ENCODE peak calls at places on chromosomes 13 and 19, in five cellular contexts. C is K562, S is HepG2, H is GM12878, X is H1. G is an unnamed sample.

GRCh38 chr13:22800726-22801401 is 379.9 kb upstream of the SGCG start:
- DNase-seq in H (peak), C (no peak), X (no peak), S (no peak), G (no peak)

GRCh38 chr19:15072930-15073647 is 8.9 kb upstream of the OR1I1 start:
- DNase-seq in X (no peak), S (peak), H (no peak), C (no peak), G (no peak)

GRCh38 chr13:98549728-98550317 is 27.1 kb downstream of the STK24 start:
- DNase-seq in H (no peak), C (no peak), X (no peak), S (no peak), G (no peak)

GRCh38 chr19:4396949-4397783 is 3.2 kb downstream of the SH3GL1 start:
- DNase-seq in S (no peak), X (no peak), H (no peak), C (no peak), G (no peak)

GRCh38 chr19:996051-996838 is 4.0 kb upstream of the GRIN3B start:
- DNase-seq in C (peak), H (no peak), S (no peak), X (no peak), G (peak)

GRCh38 chr13:39281539-39282150 is 243.4 kb downstream of the NHLRC3 start:
- DNase-seq in H (no peak), S (peak), X (no peak), C (no peak), G (no peak)

GRCh38 chr19:3113100-3114017 is 19.2 kb downstream of the GNA11 start:
- DNase-seq in H (no peak), C (no peak), S (no peak), X (no peak), G (no peak)

GRCh38 chr19:35351441-35352176 is 3.9 kb downstream of the FFAR1 start:
- DNase-seq in C (no peak), X (no peak), S (no peak), H (no peak), G (no peak)

GRCh38 chr13:50140742-50141659 is 125.8 kb downstream of the KCNRG start:
- DNase-seq in X (no peak), C (no peak), S (no peak), H (no peak), G (no peak)

GRCh38 chr13:112877496-112877895 is 91.5 kb upstream of the MCF2L start:
- DNase-seq in H (no peak), X (no peak), S (no peak), C (no peak), G (no peak)

GRCh38 chr19:16825312-16826168 is 3.7 kb upstream of the SIN3B start:
- DNase-seq in X (no peak), C (no peak), S (no peak), H (no peak), G (peak)

GRCh38 chr19:30227661-30228112 is 144.5 kb upstream of the ZNF536 start:
- DNase-seq in X (no peak), S (peak), C (peak), H (no peak), G (peak)

GRCh38 chr19:41193420-41194156 is 569 bp downstream of the CYP2S1 start:
- DNase-seq in H (no peak), S (no peak), X (no peak), C (no peak), G (no peak)

GRCh38 chr13:113064534-113065405 is 40.8 kb upstream of the F7 start:
- DNase-seq in X (no peak), H (no peak), S (no peak), C (peak), G (no peak)

GRCh38 chr19:47778954-47779351 is 450 bp downstream of the SELENOW start:
- DNase-seq in S (no peak), H (no peak), C (no peak), X (no peak), G (peak)

GRCh38 chr19:14142262-14143190 is 6.1 kb upstream of the ASF1B start:
- DNase-seq in C (no peak), S (no peak), H (no peak), X (no peak), G (no peak)

GRCh38 chr19:31211088-31211487 is 138.1 kb downstream of the TSHZ3 start:
- DNase-seq in X (no peak), C (no peak), S (no peak), H (no peak), G (no peak)

GRCh38 chr19:37932985-37933953 is 26.3 kb downstream of the SIPA1L3 start:
- DNase-seq in X (no peak), S (peak), C (no peak), H (no peak), G (peak)

GRCh38 chr19:48419158-48419920 is 25.9 kb downstream of the GRIN2D start:
- DNase-seq in X (peak), S (no peak), H (peak), C (peak), G (peak)

GRCh38 chr13:21079761-21080730 is 18.7 kb upstream of the LATS2 start:
- DNase-seq in C (no peak), S (peak), X (no peak), H (no peak), G (no peak)

GRCh38 chr13:25973085-25973484 is 78.7 kb downstream of the SHISA2 start:
- DNase-seq in H (no peak), C (no peak), X (no peak), S (no peak), G (no peak)

GRCh38 chr13:36124236-36124822 is 6.9 kb downstream of the DCLK1 start:
- DNase-seq in H (no peak), X (no peak), C (no peak), S (no peak), G (no peak)

GRCh38 chr19:6887326-6887725 is at the start of gene ADGRE1:
- DNase-seq in H (no peak), S (no peak), C (no peak), X (no peak), G (no peak)

GRCh38 chr19:28465317-28466086 is 747.4 kb downstream of the UQCRFS1 start:
- DNase-seq in H (no peak), X (no peak), S (no peak), C (no peak), G (no peak)

GRCh38 chr19:23002690-23003422 is at the start of gene ZNF728:
- DNase-seq in S (no peak), H (no peak), X (no peak), C (peak), G (peak)

GRCh38 chr13:57629821-57630235 is 1.7 kb upstream of the PCDH17 start:
- DNase-seq in X (peak), C (peak), H (no peak), S (no peak), G (peak)

GRCh38 chr19:42275517-42275916 is 6.5 kb downstream of the CIC start:
- DNase-seq in H (no peak), C (no peak), S (no peak), X (no peak), G (no peak)

GRCh38 chr19:14408641-14409120 is 10.5 kb downstream of the DDX39A start:
- DNase-seq in X (no peak), H (no peak), S (no peak), C (peak), G (no peak)

GRCh38 chr19:5023128-5023571 is 54.2 kb downstream of the KDM4B start:
- DNase-seq in H (no peak), C (no peak), S (no peak), X (no peak), G (no peak)

GRCh38 chr13:35648109-35648508 is 171.6 kb upstream of the MAB21L1 start:
- DNase-seq in H (no peak), S (no peak), C (no peak), X (no peak), G (no peak)

GRCh38 chr13:44474122-44474910 is 100.7 kb downstream of the SERP2 start:
- DNase-seq in X (no peak), H (no peak), S (peak), C (no peak), G (no peak)

GRCh38 chr19:16814526-16815100 is 14.6 kb upstream of the SIN3B start:
- DNase-seq in C (no peak), S (no peak), X (no peak), H (no peak), G (no peak)

GRCh38 chr13:113021391-113021790 is 52.4 kb downstream of the MCF2L start:
- DNase-seq in X (no peak), S (no peak), C (no peak), H (no peak), G (no peak)

GRCh38 chr13:95784891-95785290 is 108.0 kb downstream of the DNAJC3 start:
- DNase-seq in S (no peak), X (no peak), C (no peak), H (no peak), G (peak)
- TF ChIP-seq USF2 in S (no peak), X (no peak), C (no peak), H (no peak), G (no peak)

GRCh38 chr13:30791354-30791921 is 56.1 kb downstream of the ALOX5AP start:
- DNase-seq in X (no peak), S (no peak), H (no peak), C (no peak), G (peak)
- H3K4me2 ChIP-seq in X (no peak), S (no peak), H (no peak), C (no peak), G (peak)

DNA sequence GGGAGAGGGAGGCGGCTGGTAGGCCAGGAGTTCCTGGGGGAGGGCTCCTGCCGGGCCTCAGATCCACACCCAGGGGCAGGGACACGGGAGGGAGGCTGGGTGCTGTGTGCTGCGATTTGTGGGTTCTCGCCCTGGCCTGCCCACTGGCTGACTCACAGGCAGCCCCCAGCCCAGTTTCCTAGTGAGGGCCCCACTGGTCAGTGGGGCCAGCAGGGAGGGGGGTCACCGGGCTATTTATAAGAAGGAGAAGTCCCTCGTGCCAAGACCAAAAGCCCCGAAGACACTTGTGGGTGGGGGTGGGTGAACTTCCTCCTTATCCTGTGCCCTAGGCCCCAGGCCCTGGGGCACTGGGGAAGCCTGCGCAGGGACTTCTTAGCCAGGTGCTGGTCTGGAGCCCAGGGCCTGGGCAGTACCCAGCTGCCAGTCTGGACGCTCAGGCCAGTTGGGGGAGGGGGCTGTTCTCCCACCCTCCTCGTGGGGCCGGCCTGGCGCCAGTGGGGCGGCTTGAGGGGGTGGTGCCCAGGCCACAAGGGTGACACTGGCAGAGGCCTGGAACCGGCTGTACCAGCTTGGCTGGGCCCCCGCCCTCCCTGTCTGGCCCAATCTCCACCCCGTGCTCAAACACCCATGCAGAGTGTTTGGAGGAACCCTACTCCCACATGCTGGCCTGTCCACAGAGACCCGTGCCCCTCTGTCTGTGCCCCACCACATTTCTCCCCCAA is 5.0 kb upstream of the JUNB start:
- DNase-seq in H (no peak), S (no peak), C (no peak), X (no peak), G (peak)
- TF ChIP-seq POLR2AphosphoS5 in H (no peak), S (no peak), C (no peak), X (no peak), G (no peak)

GRCh38 chr13:40483601-40484000 is 182.8 kb downstream of the FOXO1 start:
- DNase-seq in C (no peak), X (no peak), S (no peak), H (no peak), G (no peak)

GRCh38 chr13:40484101-40484800 is 182.2 kb downstream of the FOXO1 start:
- DNase-seq in S (no peak), C (no peak), X (no peak), H (no peak), G (no peak)

GRCh38 chr13:40484981-40485380 is 181.5 kb downstream of the FOXO1 start:
- DNase-seq in S (no peak), X (no peak), C (no peak), H (no peak), G (no peak)

GRCh38 chr13:40486518-40487163 is 179.8 kb downstream of the FOXO1 start:
- DNase-seq in S (no peak), X (no peak), C (no peak), H (no peak), G (no peak)

GRCh38 chr13:40485611-40486517 is 180.6 kb downstream of the FOXO1 start:
- DNase-seq in X (no peak), S (no peak), H (no peak), C (no peak), G (no peak)
- TF ChIP-seq USF2 in X (no peak), S (no peak), H (no peak), C (no peak), G (no peak)

GRCh38 chr19:50607874-50608785 is 31.6 kb downstream of the SYT3 start:
- DNase-seq in X (peak), C (peak), H (peak), S (peak), G (peak)
- H3K4me2 ChIP-seq in X (peak), C (peak), H (no peak), S (no peak), G (peak)

GRCh38 chr19:18668744-18669523 is 14.5 kb upstream of the CRTC1 start:
- DNase-seq in S (no peak), H (no peak), X (no peak), C (no peak), G (no peak)

GRCh38 chr19:18669883-18670282 is 13.6 kb upstream of the CRTC1 start:
- DNase-seq in S (no peak), H (no peak), C (no peak), X (no peak), G (no peak)

GRCh38 chr19:18671303-18672043 is 12.0 kb upstream of the CRTC1 start:
- DNase-seq in H (no peak), S (no peak), X (no peak), C (no peak), G (no peak)

GRCh38 chr19:18669524-18669817 is 14.0 kb upstream of the CRTC1 start:
- DNase-seq in C (no peak), S (no peak), H (no peak), X (no peak), G (no peak)

DNA sequence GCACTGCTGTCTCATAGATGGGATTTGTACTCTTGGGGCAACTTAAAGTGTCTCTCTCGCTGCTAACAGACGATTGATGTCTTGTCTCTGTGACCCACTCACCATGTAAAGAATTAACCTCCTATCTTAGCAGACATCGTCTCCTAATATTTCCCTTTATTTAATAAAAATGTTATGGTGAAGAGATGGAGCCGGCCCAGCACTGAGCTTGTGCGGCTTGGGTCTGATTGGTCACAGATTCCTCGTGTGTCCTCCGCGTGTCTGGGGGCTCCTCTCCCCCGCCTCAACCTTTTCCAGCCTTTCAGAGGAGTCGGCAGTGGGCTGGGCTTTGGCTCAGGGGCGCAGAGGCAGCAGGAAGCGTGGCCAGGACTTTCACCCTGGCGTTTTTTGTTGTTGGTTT is 13.2 kb upstream of the CRTC1 start:
- DNase-seq in C (no peak), X (no peak), S (no peak), H (no peak), G (peak)
- TF ChIP-seq POLR2AphosphoS5 in C (no peak), X (no peak), S (no peak), H (no peak), G (no peak)